ENCODE peak calls at places on chromosomes 6 and 20, in eight cellular contexts. D, U, B, W, C, L, H and N are unnamed samples.

GRCh38 chr6:14966902-14967711 is 278.8 kb upstream of the JARID2 start:
- ATAC-seq in L (no peak), B (no peak), D (no peak), U (no peak), C (no peak), W (peak), H (peak), N (peak)

GRCh38 chr20:49187330-49188100 is 619 bp downstream of the STAU1 start:
- ATAC-seq in U (peak), L (peak), B (peak), W (peak), D (no peak), C (peak), H (peak), N (peak)

GRCh38 chr20:46000571-46001145 is 8.1 kb upstream of the MMP9 start:
- ATAC-seq in W (no peak), H (no peak), U (peak), B (peak), D (no peak), L (no peak), C (peak), N (no peak)

GRCh38 chr6:95723638-95724037 is 146.3 kb downstream of the MANEA start:
- ATAC-seq in H (no peak), W (no peak), B (no peak), D (no peak), L (no peak), U (no peak), C (no peak), N (no peak)

GRCh38 chr20:6142348-6142993 is 19.6 kb upstream of the FERMT1 start:
- ATAC-seq in L (peak), C (peak), W (peak), H (peak), U (peak), D (no peak), B (no peak), N (peak)

GRCh38 chr6:25922301-25922700 is 8.2 kb downstream of the SLC17A2 start:
- ATAC-seq in L (no peak), U (no peak), D (peak), H (no peak), B (no peak), C (no peak), W (no peak), N (no peak)

GRCh38 chr6:137121401-137121997 is 51.9 kb downstream of the IL22RA2 start:
- ATAC-seq in C (peak), H (no peak), L (no peak), U (no peak), W (no peak), D (no peak), B (no peak), N (no peak)

GRCh38 chr6:52046456-52046855 is 41.0 kb downstream of the PKHD1 start:
- ATAC-seq in W (peak), L (no peak), C (no peak), U (no peak), H (no peak), B (no peak), D (no peak), N (no peak)

GRCh38 chr20:57958050-57958420 is 248.2 kb upstream of the PMEPA1 start:
- ATAC-seq in L (no peak), B (no peak), C (no peak), D (no peak), W (no peak), H (no peak), U (no peak), N (no peak)

GRCh38 chr6:43095939-43096338 is 19.8 kb downstream of the PTK7 start:
- ATAC-seq in B (no peak), U (no peak), L (no peak), H (no peak), D (no peak), C (peak), W (peak), N (no peak)

GRCh38 chr6:18498408-18498807 is 111.3 kb downstream of the RNF144B start:
- ATAC-seq in H (no peak), W (no peak), B (no peak), U (no peak), C (no peak), L (no peak), D (no peak), N (no peak)

GRCh38 chr6:7267521-7268091 is 45.4 kb downstream of the SSR1 start:
- ATAC-seq in H (peak), W (peak), B (peak), L (peak), D (peak), U (peak), C (peak), N (peak)

GRCh38 chr6:40789143-40789764 is 202.1 kb upstream of the LRFN2 start:
- ATAC-seq in C (peak), U (peak), B (peak), D (no peak), L (no peak), W (peak), H (no peak), N (no peak)

GRCh38 chr6:40806479-40806878 is 219.3 kb upstream of the LRFN2 start:
- ATAC-seq in B (no peak), H (no peak), W (no peak), C (no peak), L (peak), D (no peak), U (no peak), N (peak)

GRCh38 chr20:2122921-2123320 is 21.3 kb downstream of the STK35 start:
- ATAC-seq in L (no peak), B (no peak), D (peak), H (no peak), C (no peak), W (peak), U (no peak), N (no peak)